ENCODE peak calls at places on chromosome 20, in eight cellular contexts. G is BE2C, V is IMR-90, N is fibroblast of mammary gland, A is fibroblast of lung, Q is gastrocnemius medialis, P is aorta, K is tibial nerve. S is an unnamed sample.

GRCh38 chr20:54112221-54112884 is 42.0 kb upstream of the BCAS1 start:
- DNase-seq in G (no peak), V (no peak), N (peak), A (no peak), Q (no peak), P (no peak), K (no peak), S (no peak)

GRCh38 chr20:42650345-42650744 is 539.4 kb downstream of the PTPRT start:
- DNase-seq in G (no peak), V (no peak), N (no peak), A (no peak), Q (no peak), P (no peak), K (no peak), S (no peak)

GRCh38 chr20:58228484-58229197 is at the start of gene ANKRD60:
- DNase-seq in G (peak), V (peak), N (peak), A (peak), Q (no peak), P (no peak), K (no peak), S (peak)

GRCh38 chr20:20710847-20711315 is 1.6 kb downstream of the RALGAPA2 start:
- DNase-seq in G (no peak), V (no peak), N (no peak), A (no peak), Q (peak), P (no peak), K (no peak), S (peak)

GRCh38 chr20:52003415-52003814 is 188.2 kb downstream of the ZFP64 start:
- DNase-seq in G (no peak), V (no peak), N (no peak), A (no peak), Q (no peak), P (no peak), K (no peak), S (no peak)

GRCh38 chr20:41476013-41476441 is 109.4 kb upstream of the EMILIN3 start:
- DNase-seq in G (no peak), V (peak), N (peak), A (peak), Q (peak), P (no peak), K (no peak), S (peak)

GRCh38 chr20:8505817-8506216 is 373.8 kb downstream of the PLCB1 start:
- DNase-seq in G (no peak), V (peak), N (no peak), A (no peak), Q (no peak), P (no peak), K (no peak), S (peak)

GRCh38 chr20:25025986-25026605 is 31.8 kb downstream of the ACSS1 start:
- DNase-seq in G (no peak), V (no peak), N (no peak), A (no peak), Q (no peak), P (peak), K (peak), S (no peak)

GRCh38 chr20:34293119-34293518 is 10.0 kb downstream of the AHCY start:
- DNase-seq in G (no peak), V (no peak), N (no peak), A (no peak), Q (no peak), P (no peak), K (no peak), S (no peak)

GRCh38 chr20:62161347-62161746 is 17.8 kb downstream of the SS18L1 start:
- DNase-seq in G (peak), V (peak), N (peak), A (peak), Q (no peak), P (no peak), K (no peak), S (no peak)

GRCh38 chr20:47031028-47031427 is 136.4 kb downstream of the EYA2 start:
- DNase-seq in G (no peak), V (no peak), N (no peak), A (no peak), Q (no peak), P (no peak), K (no peak), S (no peak)

GRCh38 chr20:32672982-32673727 is 586 bp downstream of the C20orf203 start:
- DNase-seq in G (no peak), V (no peak), N (no peak), A (no peak), Q (no peak), P (no peak), K (no peak), S (no peak)

GRCh38 chr20:60869032-60869550 is 383.0 kb upstream of the CDH4 start:
- DNase-seq in G (no peak), V (no peak), N (no peak), A (no peak), Q (no peak), P (no peak), K (no peak), S (no peak)

GRCh38 chr20:47809561-47809960 is 24.3 kb upstream of the SULF2 start:
- DNase-seq in G (peak), V (no peak), N (no peak), A (peak), Q (no peak), P (no peak), K (no peak), S (no peak)

GRCh38 chr20:63624486-63624885 is 2.4 kb downstream of the GMEB2 start:
- DNase-seq in G (no peak), V (peak), N (peak), A (no peak), Q (no peak), P (peak), K (no peak), S (no peak)

GRCh38 chr20:62860924-62861691 is 514 bp downstream of the TCFL5 start:
- DNase-seq in G (no peak), V (no peak), N (no peak), A (peak), Q (no peak), P (peak), K (no peak), S (no peak)

GRCh38 chr20:45372646-45373352 is 5.3 kb downstream of the TP53TG5 start:
- DNase-seq in G (peak), V (no peak), N (no peak), A (no peak), Q (no peak), P (peak), K (no peak), S (peak)

GRCh38 chr20:37346232-37346525 is 239 bp downstream of the SRC start:
- DNase-seq in G (no peak), V (no peak), N (no peak), A (no peak), Q (no peak), P (no peak), K (no peak), S (no peak)

GRCh38 chr20:13644010-13644409 is 5.3 kb upstream of the TASP1 start:
- DNase-seq in G (no peak), V (no peak), N (peak), A (peak), Q (no peak), P (no peak), K (no peak), S (no peak)

GRCh38 chr20:61883867-61884393 is 181.8 kb downstream of the TAF4 start:
- DNase-seq in G (no peak), V (no peak), N (no peak), A (peak), Q (no peak), P (no peak), K (no peak), S (no peak)

GRCh38 chr20:52217689-52218395 is 26.3 kb upstream of the ZFP64 start:
- DNase-seq in G (no peak), V (no peak), N (no peak), A (no peak), Q (no peak), P (no peak), K (no peak), S (no peak)

GRCh38 chr20:23625236-23625964 is 12.4 kb downstream of the CST3 start:
- DNase-seq in G (no peak), V (no peak), N (no peak), A (no peak), Q (no peak), P (no peak), K (no peak), S (no peak)

GRCh38 chr20:63501818-63502670 is 3.2 kb upstream of the EEF1A2 start:
- DNase-seq in G (peak), V (peak), N (no peak), A (no peak), Q (peak), P (peak), K (no peak), S (no peak)

GRCh38 chr20:9156529-9157280 is 87.8 kb downstream of the PLCB4 start:
- DNase-seq in G (no peak), V (peak), N (no peak), A (no peak), Q (no peak), P (no peak), K (no peak), S (no peak)

GRCh38 chr20:21607971-21608735 is 94.3 kb upstream of the NKX2-2 start:
- DNase-seq in G (peak), V (no peak), N (no peak), A (no peak), Q (no peak), P (no peak), K (no peak), S (no peak)

GRCh38 chr20:52975024-52975732 is 3.0 kb downstream of the TSHZ2 start:
- DNase-seq in G (peak), V (no peak), N (peak), A (peak), Q (no peak), P (no peak), K (no peak), S (no peak)

GRCh38 chr20:10553326-10553984 is 118.3 kb downstream of the SLX4IP start:
- DNase-seq in G (peak), V (peak), N (peak), A (peak), Q (peak), P (peak), K (peak), S (peak)

GRCh38 chr20:32159766-32160221 is 47.7 kb downstream of the PLAGL2 start:
- DNase-seq in G (no peak), V (no peak), N (no peak), A (no peak), Q (no peak), P (peak), K (no peak), S (no peak)

GRCh38 chr20:33611106-33611505 is 51.0 kb upstream of the C20orf144 start:
- DNase-seq in G (no peak), V (no peak), N (no peak), A (no peak), Q (no peak), P (no peak), K (no peak), S (no peak)

GRCh38 chr20:20799913-20800312 is 87.5 kb upstream of the RALGAPA2 start:
- DNase-seq in G (no peak), V (no peak), N (no peak), A (no peak), Q (no peak), P (no peak), K (no peak), S (no peak)

GRCh38 chr20:53828673-53829085 is 235.0 kb upstream of the ZNF217 start:
- DNase-seq in G (no peak), V (peak), N (peak), A (peak), Q (no peak), P (no peak), K (no peak), S (peak)

GRCh38 chr20:63944078-63944941 is 11.9 kb downstream of the UCKL1 start:
- DNase-seq in G (no peak), V (no peak), N (no peak), A (no peak), Q (no peak), P (no peak), K (no peak), S (no peak)

GRCh38 chr20:584375-585301 is 25.5 kb downstream of the TCF15 start:
- DNase-seq in G (no peak), V (no peak), N (peak), A (no peak), Q (no peak), P (peak), K (no peak), S (no peak)

GRCh38 chr20:38501858-38502431 is 29.3 kb downstream of the RALGAPB start:
- DNase-seq in G (no peak), V (no peak), N (no peak), A (no peak), Q (no peak), P (no peak), K (no peak), S (no peak)
- H3K4me3 ChIP-seq in G (no peak), V (no peak), N (no peak), A (no peak), Q (no peak), P (no peak), K (no peak), S (no peak)

GRCh38 chr20:43723194-43723593 is 3.6 kb downstream of the GTSF1L start:
- DNase-seq in G (no peak), V (peak), N (peak), A (no peak), Q (no peak), P (no peak), K (no peak), S (no peak)

GRCh38 chr20:43720007-43720406 is 6.8 kb downstream of the GTSF1L start:
- DNase-seq in G (no peak), V (no peak), N (no peak), A (no peak), Q (no peak), P (no peak), K (no peak), S (no peak)

GRCh38 chr20:43721429-43722152 is 5.2 kb downstream of the GTSF1L start:
- DNase-seq in G (peak), V (no peak), N (no peak), A (no peak), Q (no peak), P (peak), K (no peak), S (no peak)

GRCh38 chr20:43722153-43722505 is 4.7 kb downstream of the GTSF1L start:
- DNase-seq in G (no peak), V (no peak), N (no peak), A (no peak), Q (no peak), P (no peak), K (no peak), S (no peak)

GRCh38 chr20:43721097-43721428 is 5.7 kb downstream of the GTSF1L start:
- DNase-seq in G (no peak), V (no peak), N (no peak), A (no peak), Q (no peak), P (no peak), K (no peak), S (no peak)
- H3K4me3 ChIP-seq in G (no peak), V (no peak), N (no peak), A (no peak), Q (no peak), P (no peak), K (no peak), S (no peak)

GRCh38 chr20:5540091-5540490 is 210.1 kb upstream of the SHLD1 start:
- DNase-seq in G (no peak), V (no peak), N (no peak), A (no peak), Q (no peak), P (no peak), K (no peak), S (no peak)

GRCh38 chr20:5548112-5548511 is 202.1 kb upstream of the SHLD1 start:
- DNase-seq in G (no peak), V (no peak), N (no peak), A (no peak), Q (no peak), P (no peak), K (no peak), S (no peak)

GRCh38 chr20:5545381-5545941 is 204.7 kb upstream of the SHLD1 start:
- DNase-seq in G (no peak), V (no peak), N (no peak), A (no peak), Q (no peak), P (no peak), K (no peak), S (no peak)

GRCh38 chr20:5544702-5545101 is 205.5 kb upstream of the SHLD1 start:
- DNase-seq in G (no peak), V (no peak), N (no peak), A (no peak), Q (no peak), P (no peak), K (no peak), S (no peak)

GRCh38 chr20:5544175-5544574 is 206.0 kb upstream of the SHLD1 start:
- DNase-seq in G (no peak), V (no peak), N (no peak), A (no peak), Q (no peak), P (no peak), K (no peak), S (no peak)
- H3K4me3 ChIP-seq in G (no peak), V (no peak), N (no peak), A (no peak), Q (no peak), P (no peak), K (no peak), S (no peak)

GRCh38 chr20:57178582-57179112 is 87.8 kb downstream of the BMP7 start:
- DNase-seq in G (no peak), V (no peak), N (no peak), A (no peak), Q (no peak), P (no peak), K (no peak), S (no peak)
- H3K4me3 ChIP-seq in G (no peak), V (no peak), N (no peak), A (no peak), Q (no peak), P (no peak), K (no peak), S (no peak)

S was measured in endothelial cell of umbilical vein.